ENCODE peak calls at places on chromosomes 4 and X, in four cellular contexts. One of them, this sample, is unnamed.

GRCh38 chr4:15368906-15369305 is 58.9 kb upstream of the C1QTNF7 start:
- DNase-seq in stimulated activated CD4-positive, alpha-beta T cell treated with anti-CD3 and anti-CD28 coated beads, Interleukin-2, amount 100 ng/mL, for 48 hours: no peak
- DNase-seq in GM23248: peak
- DNase-seq in nucleus accumbens: no peak
- DNase-seq in this sample: no peak

GRCh38 chr4:38949416-38950051 is 81.9 kb downstream of the FAM114A1 start:
- DNase-seq in stimulated activated CD4-positive, alpha-beta T cell treated with anti-CD3 and anti-CD28 coated beads, Interleukin-2, amount 100 ng/mL, for 48 hours: no peak
- DNase-seq in GM23248: peak
- DNase-seq in nucleus accumbens: no peak
- DNase-seq in this sample: no peak

GRCh38 chr4:40587826-40588225 is 41.8 kb downstream of the RBM47 start:
- DNase-seq in stimulated activated CD4-positive, alpha-beta T cell treated with anti-CD3 and anti-CD28 coated beads, Interleukin-2, amount 100 ng/mL, for 48 hours: no peak
- DNase-seq in GM23248: peak
- DNase-seq in nucleus accumbens: no peak
- DNase-seq in this sample: peak

GRCh38 chr4:180372671-180373070 is 1870.5 kb upstream of the TENM3 start:
- DNase-seq in stimulated activated CD4-positive, alpha-beta T cell treated with anti-CD3 and anti-CD28 coated beads, Interleukin-2, amount 100 ng/mL, for 48 hours: no peak
- DNase-seq in GM23248: no peak
- DNase-seq in nucleus accumbens: no peak
- DNase-seq in this sample: no peak

GRCh38 chrX:103343105-103343504 is 13.1 kb downstream of the TCEAL7 start:
- DNase-seq in stimulated activated CD4-positive, alpha-beta T cell treated with anti-CD3 and anti-CD28 coated beads, Interleukin-2, amount 100 ng/mL, for 48 hours: peak
- DNase-seq in GM23248: peak
- DNase-seq in nucleus accumbens: peak
- DNase-seq in this sample: no peak

GRCh38 chr4:87390931-87391782 is at the start of gene HSD17B11:
- DNase-seq in stimulated activated CD4-positive, alpha-beta T cell treated with anti-CD3 and anti-CD28 coated beads, Interleukin-2, amount 100 ng/mL, for 48 hours: peak
- DNase-seq in GM23248: peak
- DNase-seq in nucleus accumbens: peak
- DNase-seq in this sample: peak

GRCh38 chrX:150897371-150898319 is 823 bp downstream of the CD99L2 start:
- DNase-seq in stimulated activated CD4-positive, alpha-beta T cell treated with anti-CD3 and anti-CD28 coated beads, Interleukin-2, amount 100 ng/mL, for 48 hours: peak
- DNase-seq in GM23248: peak
- DNase-seq in nucleus accumbens: no peak
- DNase-seq in this sample: no peak

GRCh38 chrX:118565853-118566252 is 70.2 kb downstream of the DOCK11 start:
- DNase-seq in stimulated activated CD4-positive, alpha-beta T cell treated with anti-CD3 and anti-CD28 coated beads, Interleukin-2, amount 100 ng/mL, for 48 hours: no peak
- DNase-seq in GM23248: no peak
- DNase-seq in nucleus accumbens: no peak
- DNase-seq in this sample: no peak

GRCh38 chr4:184745747-184746531 is 12.0 kb upstream of the CENPU start:
- DNase-seq in stimulated activated CD4-positive, alpha-beta T cell treated with anti-CD3 and anti-CD28 coated beads, Interleukin-2, amount 100 ng/mL, for 48 hours: peak
- DNase-seq in GM23248: peak
- DNase-seq in nucleus accumbens: peak
- DNase-seq in this sample: peak